ENCODE peak calls at places on chromosomes 4 and X, in eight cellular contexts. E is osteocyte, J is lower leg skin, V is A673, Q is omental fat pad, C is HCT116, M is HFF-Myc, G is A549. Y is an unnamed sample.

GRCh38 chr4:59818656-59819055 is 1381.5 kb upstream of the ADGRL3 start:
- DNase-seq in E (no peak), J (no peak), V (no peak), Q (no peak), C (no peak), M (no peak), G (peak; percentile 1), Y (no peak)

GRCh38 chr4:180953572-180953971 is 1289.6 kb upstream of the TENM3 start:
- DNase-seq in E (no peak), J (no peak), V (peak; percentile 23), Q (no peak), C (peak; percentile 21), M (no peak), G (peak; percentile 14), Y (no peak)

GRCh38 chr4:158760866-158761265 is 8.0 kb upstream of the FNIP2 start:
- DNase-seq in E (no peak), J (no peak), V (no peak), Q (no peak), C (no peak), M (no peak), G (no peak), Y (no peak)

GRCh38 chr4:78484574-78484973 is 67.0 kb upstream of the ANXA3 start:
- DNase-seq in E (no peak), J (no peak), V (no peak), Q (no peak), C (no peak), M (no peak), G (no peak), Y (no peak)

GRCh38 chr4:77040265-77040664 is 35.5 kb downstream of the CCNI start:
- DNase-seq in E (no peak), J (no peak), V (no peak), Q (no peak), C (no peak), M (no peak), G (no peak), Y (no peak)

GRCh38 chr4:1080961-1081688 is 32.2 kb downstream of the RNF212 start:
- DNase-seq in E (no peak), J (no peak), V (peak; percentile 10), Q (no peak), C (no peak), M (no peak), G (no peak), Y (no peak)

GRCh38 chr4:40621592-40622512 is 7.8 kb downstream of the RBM47 start:
- DNase-seq in E (no peak), J (peak; percentile 91), V (peak; percentile 81), Q (peak; percentile 54), C (peak; percentile 79), M (peak; percentile 70), G (peak; percentile 92), Y (peak; percentile 94)

GRCh38 chr4:84852081-84852480 is 114.4 kb downstream of the WDFY3 start:
- DNase-seq in E (no peak), J (no peak), V (no peak), Q (no peak), C (peak; percentile 22), M (no peak), G (no peak), Y (peak; percentile 18)

GRCh38 chrX:2928127-2928582 is 984 bp downstream of the ARSD start:
- DNase-seq in E (peak; percentile 85), J (peak; percentile 16), V (no peak), Q (no peak), C (no peak), M (peak; percentile 5), G (no peak), Y (peak; percentile 25)

GRCh38 chr4:6175426-6175825 is 24.9 kb downstream of the JAKMIP1 start:
- DNase-seq in E (no peak), J (no peak), V (no peak), Q (no peak), C (no peak), M (no peak), G (no peak), Y (no peak)

GRCh38 chr4:24419147-24420034 is 165.0 kb downstream of the DHX15 start:
- DNase-seq in E (peak; percentile 90), J (peak; percentile 58), V (peak; percentile 71), Q (peak; percentile 84), C (peak; percentile 41), M (peak; percentile 32), G (peak; percentile 64), Y (peak; percentile 36)

GRCh38 chr4:80492761-80493160 is 157.2 kb downstream of the CFAP299 start:
- DNase-seq in E (no peak), J (no peak), V (no peak), Q (no peak), C (no peak), M (no peak), G (no peak), Y (no peak)

GRCh38 chrX:106606583-106606982 is 5.2 kb upstream of the RADX start:
- DNase-seq in E (no peak), J (no peak), V (no peak), Q (no peak), C (no peak), M (no peak), G (no peak), Y (no peak)

GRCh38 chr4:184259866-184260265 is 42.2 kb upstream of the ENPP6 start:
- DNase-seq in E (peak; percentile 48), J (no peak), V (no peak), Q (no peak), C (no peak), M (no peak), G (no peak), Y (no peak)

GRCh38 chrX:40821780-40822179 is 86.4 kb upstream of the MED14 start:
- DNase-seq in E (peak; percentile 42), J (no peak), V (no peak), Q (no peak), C (no peak), M (no peak), G (no peak), Y (no peak)

GRCh38 chr4:57074753-57075152 is 35.4 kb downstream of the IGFBP7 start:
- DNase-seq in E (no peak), J (no peak), V (no peak), Q (no peak), C (no peak), M (peak; percentile 51), G (peak; percentile 36), Y (peak; percentile 75)

GRCh38 chrX:47815901-47816845 is 20.5 kb upstream of the ZNF81 start:
- DNase-seq in E (no peak), J (no peak), V (no peak), Q (no peak), C (no peak), M (no peak), G (peak; percentile 26), Y (no peak)

GRCh38 chrX:137432609-137433008 is 133.3 kb upstream of the ZIC3 start:
- DNase-seq in E (no peak), J (no peak), V (peak; percentile 55), Q (no peak), C (no peak), M (no peak), G (peak; percentile 25), Y (no peak)
- TF ChIP-seq CTCF in E (peak; percentile 6), J (no peak), V (peak; percentile 79), Q (no peak), C (no peak), M (no peak), G (no peak), Y (no peak)

GRCh38 chrX:8044861-8045434 is 117.7 kb upstream of the PNPLA4 start:
- DNase-seq in E (no peak), J (no peak), V (no peak), Q (no peak), C (no peak), M (no peak), G (no peak), Y (no peak)

GRCh38 chrX:8037593-8038348 is 110.6 kb upstream of the PNPLA4 start:
- DNase-seq in E (no peak), J (no peak), V (no peak), Q (no peak), C (no peak), M (no peak), G (no peak), Y (no peak)

GRCh38 chrX:8043121-8043520 is 115.9 kb upstream of the PNPLA4 start:
- DNase-seq in E (no peak), J (no peak), V (no peak), Q (no peak), C (no peak), M (no peak), G (no peak), Y (no peak)

GRCh38 chrX:8043546-8043945 is 116.3 kb upstream of the PNPLA4 start:
- DNase-seq in E (no peak), J (no peak), V (no peak), Q (no peak), C (no peak), M (no peak), G (no peak), Y (no peak)

DNA sequence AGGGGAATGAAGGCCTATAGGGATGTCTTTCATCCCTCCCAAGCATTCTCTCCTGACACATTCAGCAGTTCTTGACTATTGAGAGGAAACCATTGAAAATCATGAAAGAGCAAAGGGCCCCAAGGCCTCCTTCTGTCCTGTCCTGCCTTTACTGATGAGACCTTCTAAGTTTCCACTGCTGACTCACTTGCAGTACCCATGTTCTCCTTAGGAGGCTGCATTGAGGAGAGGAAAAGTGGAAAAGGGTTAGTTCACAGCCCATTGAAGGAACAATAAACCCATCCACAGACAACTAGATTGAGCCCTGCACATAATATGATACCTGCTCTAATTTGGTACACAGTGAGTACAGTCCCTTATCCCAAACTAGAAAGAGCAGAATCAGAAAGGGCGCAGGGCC is 115.1 kb upstream of the PNPLA4 start:
- DNase-seq in E (no peak), J (no peak), V (no peak), Q (no peak), C (no peak), M (no peak), G (peak; percentile 4), Y (no peak)
- TF ChIP-seq CTCF in E (no peak), J (no peak), V (no peak), Q (no peak), C (peak; percentile 13), M (no peak), G (no peak), Y (no peak)

GRCh38 chr4:2592572-2592971 is 56.1 kb downstream of the FAM193A start:
- DNase-seq in E (no peak), J (no peak), V (no peak), Q (no peak), C (no peak), M (no peak), G (no peak), Y (no peak)
- TF ChIP-seq CTCF in E (no peak), J (no peak), V (no peak), Q (no peak), C (no peak), M (no peak), G (no peak), Y (no peak)

GRCh38 chr4:18593297-18594002 is 571.9 kb upstream of the LCORL start:
- DNase-seq in E (no peak), J (peak; percentile 35), V (peak; percentile 83), Q (no peak), C (peak; percentile 63), M (peak; percentile 46), G (peak; percentile 64), Y (peak; percentile 5)
- TF ChIP-seq CTCF in E (peak; percentile 88), J (no peak), V (peak; percentile 83), Q (no peak), C (peak; percentile 77), M (peak; percentile 73), G (peak; percentile 67), Y (peak; percentile 72)

DNA sequence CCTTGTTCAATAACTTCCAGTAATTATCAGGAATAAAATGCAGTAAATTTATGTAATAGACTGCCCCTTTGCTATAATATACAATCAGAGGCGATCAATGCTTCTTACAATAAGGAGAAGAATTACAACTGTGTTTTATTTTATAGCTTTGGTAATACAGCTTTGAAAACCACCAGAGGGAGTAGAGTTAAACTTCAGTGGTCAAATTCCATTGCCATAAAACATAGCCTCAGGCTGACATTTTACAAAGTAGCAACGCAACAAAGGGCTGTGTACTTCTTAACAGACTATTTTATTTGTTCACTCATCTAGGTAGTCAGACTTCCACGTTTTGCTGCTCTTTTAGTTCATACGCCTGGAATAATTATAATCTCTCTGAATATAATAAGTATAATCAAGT is 58.5 kb downstream of the TEX13C start:
- DNase-seq in E (no peak), J (no peak), V (peak; percentile 9), Q (no peak), C (no peak), M (no peak), G (no peak), Y (no peak)
- TF ChIP-seq CTCF in E (no peak), J (no peak), V (peak; percentile 11), Q (no peak), C (no peak), M (no peak), G (no peak), Y (no peak)

Y was measured in AG09319.